ENCODE peak calls at places on chromosomes 11 and 22, in seven cellular contexts. One of them, this sample, is unnamed.

GRCh38 chr22:40247976-40248375 is 70.3 kb downstream of the TNRC6B start:
- DNase-seq in H9: no peak
- DNase-seq in mesenchymal stem cell: no peak
- DNase-seq in IMR-90: no peak
- DNase-seq in mesendoderm: no peak
- DNase-seq in H1: no peak
- DNase-seq in trophoblast cell: no peak
- DNase-seq in this sample: no peak

GRCh38 chr22:42132457-42132856 is 1.8 kb upstream of the CYP2D6 start:
- DNase-seq in IMR-90: no peak
- DNase-seq in H9: no peak
- DNase-seq in mesenchymal stem cell: no peak
- DNase-seq in H1: no peak
- DNase-seq in mesendoderm: no peak
- DNase-seq in trophoblast cell: no peak
- DNase-seq in this sample: no peak

GRCh38 chr11:114191893-114192292 is 104.3 kb upstream of the NNMT start:
- DNase-seq in mesendoderm: no peak
- DNase-seq in H9: no peak
- DNase-seq in IMR-90: no peak
- DNase-seq in mesenchymal stem cell: no peak
- DNase-seq in H1: no peak
- DNase-seq in trophoblast cell: no peak
- DNase-seq in this sample: no peak

GRCh38 chr22:49587421-49587820 is 240.3 kb downstream of the BRD1 start:
- DNase-seq in mesendoderm: no peak
- DNase-seq in mesenchymal stem cell: no peak
- DNase-seq in IMR-90: no peak
- DNase-seq in trophoblast cell: no peak
- DNase-seq in H9: no peak
- DNase-seq in H1: no peak
- DNase-seq in this sample: no peak

GRCh38 chr11:35323076-35323868 is 96.1 kb downstream of the SLC1A2 start:
- DNase-seq in mesenchymal stem cell: no peak
- DNase-seq in H9: no peak
- DNase-seq in IMR-90: peak
- DNase-seq in trophoblast cell: peak
- DNase-seq in H1: no peak
- DNase-seq in mesendoderm: no peak
- DNase-seq in this sample: no peak

GRCh38 chr11:119422505-119423416 is at the start of gene THY1:
- DNase-seq in mesendoderm: peak
- DNase-seq in IMR-90: peak
- DNase-seq in mesenchymal stem cell: peak
- DNase-seq in H1: no peak
- DNase-seq in trophoblast cell: no peak
- DNase-seq in H9: peak
- DNase-seq in this sample: peak

GRCh38 chr11:66192181-66192888 is 76.1 kb upstream of the RAB1B start:
- DNase-seq in H9: no peak
- DNase-seq in mesenchymal stem cell: no peak
- DNase-seq in H1: no peak
- DNase-seq in trophoblast cell: peak
- DNase-seq in mesendoderm: no peak
- DNase-seq in IMR-90: no peak
- DNase-seq in this sample: no peak

GRCh38 chr11:66970371-66970807 is 4.7 kb upstream of the C11orf86 start:
- DNase-seq in trophoblast cell: no peak
- DNase-seq in H9: no peak
- DNase-seq in mesendoderm: no peak
- DNase-seq in IMR-90: no peak
- DNase-seq in mesenchymal stem cell: no peak
- DNase-seq in H1: no peak
- DNase-seq in this sample: no peak

GRCh38 chr22:46263208-46263575 is at the start of gene PKDREJ:
- DNase-seq in mesendoderm: no peak
- DNase-seq in IMR-90: no peak
- DNase-seq in H1: no peak
- DNase-seq in H9: peak
- DNase-seq in mesenchymal stem cell: no peak
- DNase-seq in trophoblast cell: no peak
- DNase-seq in this sample: no peak

GRCh38 chr11:74437441-74437840 is 29.9 kb downstream of the KCNE3 start:
- DNase-seq in trophoblast cell: no peak
- DNase-seq in mesenchymal stem cell: no peak
- DNase-seq in H9: no peak
- DNase-seq in H1: no peak
- DNase-seq in mesendoderm: no peak
- DNase-seq in IMR-90: peak
- DNase-seq in this sample: no peak

GRCh38 chr11:117668291-117668690 is 128.7 kb downstream of the DSCAML1 start:
- DNase-seq in trophoblast cell: no peak
- DNase-seq in H1: no peak
- DNase-seq in mesenchymal stem cell: no peak
- DNase-seq in mesendoderm: no peak
- DNase-seq in IMR-90: no peak
- DNase-seq in H9: no peak
- DNase-seq in this sample: no peak

GRCh38 chr22:29260031-29260560 is 7.7 kb downstream of the RHBDD3 start:
- DNase-seq in IMR-90: no peak
- DNase-seq in H1: no peak
- DNase-seq in trophoblast cell: no peak
- DNase-seq in mesendoderm: no peak
- DNase-seq in H9: no peak
- DNase-seq in mesenchymal stem cell: no peak
- DNase-seq in this sample: no peak

GRCh38 chr11:19577849-19578619 is 134.6 kb upstream of the NAV2 start:
- DNase-seq in H9: no peak
- DNase-seq in trophoblast cell: no peak
- DNase-seq in IMR-90: peak
- DNase-seq in mesendoderm: no peak
- DNase-seq in mesenchymal stem cell: peak
- DNase-seq in H1: no peak
- DNase-seq in this sample: no peak

GRCh38 chr11:6735306-6735705 is 36.5 kb downstream of the OR2AG2 start:
- DNase-seq in H9: no peak
- DNase-seq in H1: no peak
- DNase-seq in mesendoderm: no peak
- DNase-seq in mesenchymal stem cell: no peak
- DNase-seq in IMR-90: no peak
- DNase-seq in trophoblast cell: no peak
- DNase-seq in this sample: no peak

GRCh38 chr22:30312053-30312452 is 14.7 kb downstream of the TBC1D10A start:
- DNase-seq in mesendoderm: no peak
- DNase-seq in mesenchymal stem cell: peak
- DNase-seq in H9: no peak
- DNase-seq in trophoblast cell: peak
- DNase-seq in H1: no peak
- DNase-seq in IMR-90: peak
- DNase-seq in this sample: no peak

GRCh38 chr11:74417379-74417804 is 19.2 kb upstream of the PGM2L1 start:
- DNase-seq in H1: no peak
- DNase-seq in mesenchymal stem cell: peak
- DNase-seq in H9: no peak
- DNase-seq in trophoblast cell: peak
- DNase-seq in mesendoderm: peak
- DNase-seq in IMR-90: peak
- DNase-seq in this sample: no peak

GRCh38 chr11:61834278-61835004 is 6.3 kb downstream of the FADS2 start:
- DNase-seq in mesenchymal stem cell: peak
- DNase-seq in mesendoderm: peak
- DNase-seq in H1: no peak
- DNase-seq in IMR-90: peak
- DNase-seq in trophoblast cell: no peak
- DNase-seq in H9: peak
- DNase-seq in this sample: no peak

GRCh38 chr22:47281126-47282106 is 519.0 kb downstream of the TBC1D22A start:
- DNase-seq in mesendoderm: no peak
- DNase-seq in trophoblast cell: no peak
- DNase-seq in H9: no peak
- DNase-seq in mesenchymal stem cell: no peak
- DNase-seq in IMR-90: peak
- DNase-seq in H1: no peak
- DNase-seq in this sample: no peak

GRCh38 chr11:63939351-63939920 is 634 bp downstream of the NAA40 start:
- DNase-seq in IMR-90: no peak
- DNase-seq in H9: peak
- DNase-seq in mesendoderm: peak
- DNase-seq in mesenchymal stem cell: peak
- DNase-seq in H1: no peak
- DNase-seq in trophoblast cell: peak
- DNase-seq in this sample: no peak

GRCh38 chr22:19495562-19496323 is 16.0 kb downstream of the CDC45 start:
- DNase-seq in mesenchymal stem cell: peak
- DNase-seq in mesendoderm: peak
- DNase-seq in IMR-90: peak
- DNase-seq in H1: no peak
- DNase-seq in trophoblast cell: no peak
- DNase-seq in H9: no peak
- DNase-seq in this sample: no peak

GRCh38 chr11:32487270-32487669 is 51.9 kb upstream of the WT1 start:
- DNase-seq in mesendoderm: peak
- DNase-seq in mesenchymal stem cell: no peak
- DNase-seq in H1: no peak
- DNase-seq in H9: peak
- DNase-seq in IMR-90: no peak
- DNase-seq in trophoblast cell: no peak
- DNase-seq in this sample: no peak

GRCh38 chr22:35894937-35895708 is 133.5 kb downstream of the RBFOX2 start:
- DNase-seq in trophoblast cell: peak
- DNase-seq in mesenchymal stem cell: peak
- DNase-seq in H1: no peak
- DNase-seq in mesendoderm: no peak
- DNase-seq in IMR-90: peak
- DNase-seq in H9: no peak
- DNase-seq in this sample: no peak
- H2AK5ac ChIP-seq in trophoblast cell: no peak
- H2AK5ac ChIP-seq in mesenchymal stem cell: no peak
- H2AK5ac ChIP-seq in H1: no peak
- H2AK5ac ChIP-seq in mesendoderm: no peak
- H2AK5ac ChIP-seq in IMR-90: no peak
- H2AK5ac ChIP-seq in H9: no peak
- H2AK5ac ChIP-seq in this sample: no peak

GRCh38 chr11:9567401-9567800 is 6.1 kb upstream of the WEE1 start:
- DNase-seq in mesenchymal stem cell: no peak
- DNase-seq in mesendoderm: no peak
- DNase-seq in IMR-90: no peak
- DNase-seq in H1: no peak
- DNase-seq in H9: no peak
- DNase-seq in trophoblast cell: peak
- DNase-seq in this sample: no peak

GRCh38 chr11:9566561-9567063 is 6.9 kb upstream of the WEE1 start:
- DNase-seq in IMR-90: peak
- DNase-seq in trophoblast cell: peak
- DNase-seq in mesendoderm: no peak
- DNase-seq in mesenchymal stem cell: peak
- DNase-seq in H1: no peak
- DNase-seq in H9: no peak
- DNase-seq in this sample: no peak

GRCh38 chr11:9568854-9569587 is 4.4 kb upstream of the WEE1 start:
- DNase-seq in H1: no peak
- DNase-seq in trophoblast cell: peak
- DNase-seq in mesendoderm: peak
- DNase-seq in H9: peak
- DNase-seq in mesenchymal stem cell: peak
- DNase-seq in IMR-90: peak
- DNase-seq in this sample: no peak

GRCh38 chr11:9569588-9570164 is 3.8 kb upstream of the WEE1 start:
- DNase-seq in H1: no peak
- DNase-seq in mesenchymal stem cell: no peak
- DNase-seq in trophoblast cell: no peak
- DNase-seq in IMR-90: no peak
- DNase-seq in mesendoderm: no peak
- DNase-seq in H9: no peak
- DNase-seq in this sample: no peak

DNA sequence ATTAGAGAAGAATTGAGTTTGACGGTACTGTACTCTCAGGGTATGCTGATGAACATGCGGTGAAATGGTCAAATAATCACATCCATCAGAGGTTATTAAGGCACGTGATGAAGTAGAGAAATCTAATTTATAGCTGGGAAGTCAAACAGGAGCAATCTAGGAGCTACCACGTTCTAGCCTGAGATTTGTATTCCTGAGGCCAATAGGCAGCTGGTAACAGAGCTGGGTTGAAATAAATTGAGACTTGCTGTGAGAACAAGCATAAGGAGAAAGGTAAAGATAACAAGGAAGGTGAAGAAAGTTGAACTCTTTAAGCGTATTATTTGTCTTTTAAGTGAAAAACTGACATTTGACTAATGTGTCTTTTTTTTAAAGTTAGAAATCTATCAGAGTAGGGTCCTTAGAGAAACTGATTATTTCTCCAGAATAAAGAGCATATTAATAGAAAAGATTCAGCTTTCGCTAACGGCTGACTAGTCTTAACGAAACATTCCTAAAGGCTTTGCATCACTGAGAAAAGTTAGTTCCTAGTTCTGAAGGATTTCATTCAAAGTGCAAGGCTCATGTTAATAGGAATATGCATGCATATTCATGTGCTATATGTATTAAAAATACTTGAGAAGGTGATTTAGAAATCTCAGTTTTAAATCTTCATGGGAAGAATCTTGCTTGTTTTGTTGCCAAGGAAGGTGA is 5.2 kb upstream of the WEE1 start:
- DNase-seq in trophoblast cell: no peak
- DNase-seq in mesendoderm: peak
- DNase-seq in mesenchymal stem cell: no peak
- DNase-seq in IMR-90: peak
- DNase-seq in H1: no peak
- DNase-seq in H9: no peak
- DNase-seq in this sample: no peak
- H3K27ac ChIP-seq in trophoblast cell: peak
- H3K27ac ChIP-seq in mesendoderm: peak
- H3K27ac ChIP-seq in mesenchymal stem cell: peak
- H3K27ac ChIP-seq in IMR-90: no peak
- H3K27ac ChIP-seq in H1: peak
- H3K27ac ChIP-seq in H9: peak
- H3K27ac ChIP-seq in this sample: peak

GRCh38 chr11:128696930-128697329 is 3.1 kb downstream of the FLI1 start:
- DNase-seq in trophoblast cell: no peak
- DNase-seq in mesendoderm: no peak
- DNase-seq in mesenchymal stem cell: no peak
- DNase-seq in IMR-90: no peak
- DNase-seq in H1: no peak
- DNase-seq in H9: no peak
- DNase-seq in this sample: no peak
- H3K23ac ChIP-seq in trophoblast cell: no peak
- H3K23ac ChIP-seq in mesendoderm: no peak
- H3K23ac ChIP-seq in mesenchymal stem cell: no peak
- H3K23ac ChIP-seq in IMR-90: no peak
- H3K23ac ChIP-seq in H1: no peak
- H3K23ac ChIP-seq in H9: no peak
- H3K23ac ChIP-seq in this sample: no peak

DNA sequence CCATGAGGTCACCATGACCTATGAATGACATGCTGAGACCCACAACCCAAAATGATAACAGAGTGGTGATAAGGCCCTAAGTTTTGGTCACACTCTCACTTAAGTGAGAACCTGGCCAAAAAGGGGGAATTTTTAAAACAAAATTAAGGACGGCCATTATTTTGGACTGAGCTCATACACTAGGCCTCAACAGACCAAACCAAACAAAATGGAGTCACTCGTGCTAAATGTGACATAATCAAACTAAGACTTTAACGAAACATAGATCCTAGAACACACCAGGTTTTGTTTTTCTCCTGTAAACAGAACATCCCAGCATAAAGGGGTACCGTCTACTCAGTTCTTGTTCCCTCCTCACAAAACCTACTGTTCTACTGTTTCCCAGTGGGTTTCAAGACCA is 11.4 kb downstream of the APOBEC3H start:
- DNase-seq in trophoblast cell: no peak
- DNase-seq in H1: no peak
- DNase-seq in mesenchymal stem cell: no peak
- DNase-seq in H9: no peak
- DNase-seq in IMR-90: no peak
- DNase-seq in mesendoderm: no peak
- DNase-seq in this sample: no peak
- H2AK5ac ChIP-seq in trophoblast cell: no peak
- H2AK5ac ChIP-seq in H1: no peak
- H2AK5ac ChIP-seq in mesenchymal stem cell: no peak
- H2AK5ac ChIP-seq in H9: no peak
- H2AK5ac ChIP-seq in IMR-90: no peak
- H2AK5ac ChIP-seq in mesendoderm: no peak
- H2AK5ac ChIP-seq in this sample: no peak